ENCODE peak calls at places on chromosomes 12 and 14, in nine cellular contexts. N, K, X, G, H, L, E, U and J are unnamed samples.

GRCh38 chr12:74985293-74985985 is 224.2 kb downstream of the KCNC2 start:
- DNase-seq in G (no peak), X (no peak), H (no peak), E (no peak), U (no peak), N (no peak), K (no peak), L (no peak), J (no peak)

GRCh38 chr12:45010051-45010450 is 40.8 kb downstream of the DBX2 start:
- DNase-seq in U (no peak), G (peak), H (no peak), X (no peak), L (no peak), K (no peak), E (no peak), N (no peak), J (peak)

GRCh38 chr14:74616507-74616906 is 4.5 kb upstream of the LTBP2 start:
- DNase-seq in X (peak), N (no peak), K (no peak), G (peak), E (peak), L (no peak), H (no peak), U (peak), J (peak)

GRCh38 chr12:98594050-98594853 is 766 bp downstream of the SLC25A3 start:
- DNase-seq in H (no peak), E (peak), U (peak), X (peak), N (no peak), K (peak), L (no peak), G (no peak), J (peak)

GRCh38 chr14:95361373-95362179 is 41.9 kb upstream of the CLMN start:
- DNase-seq in E (no peak), U (peak), L (no peak), H (peak), G (peak), N (no peak), K (peak), X (peak), J (no peak)

GRCh38 chr14:55123101-55123500 is 6.0 kb upstream of the LGALS3 start:
- DNase-seq in L (no peak), N (no peak), H (peak), X (peak), G (peak), K (peak), E (no peak), U (peak), J (peak)

GRCh38 chr14:90732142-90732541 is 84.1 kb downstream of the TTC7B start:
- DNase-seq in E (no peak), L (no peak), U (no peak), X (peak), H (no peak), N (no peak), G (no peak), K (no peak), J (no peak)

GRCh38 chr14:79278286-79278797 is 933.0 kb downstream of the DIO2 start:
- DNase-seq in U (no peak), G (no peak), K (no peak), L (no peak), H (no peak), N (no peak), E (no peak), X (no peak), J (no peak)

GRCh38 chr12:69657376-69658137 is 41.5 kb downstream of the BEST3 start:
- DNase-seq in N (no peak), U (no peak), K (no peak), E (no peak), G (peak), L (no peak), X (no peak), H (no peak), J (peak)

GRCh38 chr14:53109028-53109687 is 44.0 kb downstream of the DDHD1 start:
- DNase-seq in U (peak), X (no peak), G (no peak), H (no peak), E (no peak), N (peak), K (no peak), L (no peak), J (no peak)

GRCh38 chr12:114936148-114937099 is 252.4 kb upstream of the TBX3 start:
- DNase-seq in X (no peak), L (no peak), E (no peak), U (peak), G (peak), H (no peak), K (no peak), N (no peak), J (peak)

GRCh38 chr14:94461526-94462218 is 9.1 kb upstream of the SERPINA11 start:
- DNase-seq in H (no peak), X (no peak), G (no peak), K (no peak), N (no peak), L (no peak), E (no peak), U (no peak), J (no peak)

GRCh38 chr12:67147447-67147846 is 121.7 kb upstream of the CAND1 start:
- DNase-seq in U (no peak), L (no peak), G (no peak), X (no peak), H (no peak), K (no peak), E (no peak), N (no peak), J (no peak)

GRCh38 chr12:106632797-106633450 is 50.1 kb downstream of the RFX4 start:
- DNase-seq in L (no peak), U (no peak), E (no peak), G (no peak), X (peak), K (no peak), N (no peak), H (no peak), J (no peak)

GRCh38 chr12:92505373-92506340 is 197.1 kb upstream of the PLEKHG7 start:
- DNase-seq in N (peak), H (peak), X (peak), E (peak), K (peak), U (no peak), G (peak), L (no peak), J (peak)

GRCh38 chr14:67851785-67852410 is 32.3 kb downstream of the RAD51B start:
- DNase-seq in G (no peak), K (no peak), E (no peak), L (no peak), X (no peak), N (no peak), U (no peak), H (no peak), J (no peak)

GRCh38 chr14:104989951-104990303 is 4.3 kb downstream of the CLBA1 start:
- DNase-seq in U (no peak), X (no peak), H (no peak), G (no peak), N (no peak), K (no peak), L (no peak), E (no peak), J (no peak)

DNA sequence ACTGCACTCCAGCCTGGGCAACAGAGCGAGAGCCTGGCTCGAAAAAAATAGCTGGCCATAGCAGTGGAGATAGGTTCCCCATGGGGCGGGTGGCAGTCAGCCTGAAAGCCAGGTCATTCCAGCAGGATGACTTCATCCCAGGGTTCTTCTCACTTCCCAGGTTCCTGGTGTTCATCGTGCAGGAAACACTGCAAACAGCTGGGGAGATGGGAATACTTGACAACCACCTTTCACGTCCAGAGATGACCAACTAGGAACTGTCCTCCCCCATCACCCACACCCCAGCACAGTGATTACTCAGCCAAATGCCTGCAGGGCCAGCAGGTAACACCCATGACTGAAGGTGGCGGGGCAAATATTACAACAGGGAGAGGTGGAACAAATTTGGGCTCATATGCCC is 1.7 kb downstream of the VSIG10 start:
- DNase-seq in N (no peak), L (no peak), K (no peak), H (no peak), U (peak), X (peak), G (no peak), E (no peak), J (peak)
- H3K4me3 ChIP-seq in N (no peak), L (no peak), K (no peak), H (no peak), U (no peak), X (no peak), G (no peak), E (no peak), J (no peak)

GRCh38 chr12:53751336-53752191 is at the start of gene CISTR:
- DNase-seq in H (peak), G (no peak), L (no peak), N (no peak), K (no peak), U (no peak), X (no peak), E (no peak), J (no peak)

GRCh38 chr12:53752651-53753050 is 872 bp upstream of the CISTR start:
- DNase-seq in E (no peak), H (no peak), X (no peak), L (no peak), U (no peak), N (no peak), K (no peak), G (no peak), J (no peak)

GRCh38 chr12:53752192-53752601 is 418 bp upstream of the CISTR start:
- DNase-seq in G (no peak), E (no peak), U (no peak), X (no peak), N (no peak), L (no peak), H (no peak), K (no peak), J (no peak)

GRCh38 chr12:53749986-53750811 is 1.6 kb downstream of the CISTR start:
- DNase-seq in E (no peak), N (no peak), U (no peak), X (no peak), G (no peak), K (no peak), L (no peak), H (no peak), J (no peak)

GRCh38 chr12:53750812-53751335 is 905 bp downstream of the CISTR start:
- DNase-seq in X (peak), U (no peak), N (no peak), H (peak), K (peak), L (no peak), G (no peak), E (no peak), J (no peak)
- H3K4me3 ChIP-seq in X (peak), U (no peak), N (peak), H (peak), K (peak), L (peak), G (peak), E (peak), J (peak)

GRCh38 chr12:58919271-58920101 is 818 bp downstream of the LRIG3 start:
- DNase-seq in G (peak), N (no peak), K (peak), E (peak), U (peak), X (peak), H (peak), L (no peak), J (peak)
- H3K4me3 ChIP-seq in G (peak), N (no peak), K (peak), E (peak), U (peak), X (peak), H (peak), L (peak), J (peak)

GRCh38 chr12:76420221-76420620 is 72.0 kb upstream of the BBS10 start:
- DNase-seq in X (no peak), U (no peak), N (no peak), G (no peak), L (no peak), K (no peak), E (no peak), H (no peak), J (no peak)
- H3K4me3 ChIP-seq in X (no peak), U (no peak), N (no peak), G (no peak), L (no peak), K (no peak), E (no peak), H (no peak), J (no peak)

GRCh38 chr14:61470954-61471279 is 149.5 kb downstream of the PRKCH start:
- DNase-seq in E (no peak), H (no peak), K (no peak), X (no peak), G (no peak), U (no peak), L (no peak), N (no peak), J (no peak)

GRCh38 chr14:61471297-61471980 is 150.1 kb downstream of the PRKCH start:
- DNase-seq in N (no peak), H (no peak), L (no peak), E (peak), G (peak), K (no peak), U (no peak), X (no peak), J (no peak)

GRCh38 chr14:61470261-61470953 is 149.0 kb downstream of the PRKCH start:
- DNase-seq in N (no peak), G (peak), X (no peak), E (peak), U (peak), H (no peak), K (no peak), L (peak), J (peak)

GRCh38 chr14:61472801-61473376 is 151.5 kb downstream of the PRKCH start:
- DNase-seq in U (no peak), G (peak), K (no peak), E (no peak), X (no peak), L (no peak), H (no peak), N (peak), J (peak)

GRCh38 chr14:61472025-61472672 is 150.8 kb downstream of the PRKCH start:
- DNase-seq in X (peak), G (peak), U (no peak), K (no peak), N (no peak), H (no peak), E (peak), L (peak), J (peak)
- H3K4me3 ChIP-seq in X (no peak), G (peak), U (peak), K (no peak), N (peak), H (peak), E (peak), L (peak), J (peak)

GRCh38 chr12:25797335-25797863 is 161.1 kb upstream of the RASSF8 start:
- DNase-seq in E (no peak), U (no peak), H (no peak), N (no peak), X (no peak), L (no peak), K (no peak), G (no peak), J (no peak)
- H3K4me3 ChIP-seq in E (no peak), U (no peak), H (no peak), N (no peak), X (no peak), L (no peak), K (no peak), G (no peak), J (no peak)

DNA sequence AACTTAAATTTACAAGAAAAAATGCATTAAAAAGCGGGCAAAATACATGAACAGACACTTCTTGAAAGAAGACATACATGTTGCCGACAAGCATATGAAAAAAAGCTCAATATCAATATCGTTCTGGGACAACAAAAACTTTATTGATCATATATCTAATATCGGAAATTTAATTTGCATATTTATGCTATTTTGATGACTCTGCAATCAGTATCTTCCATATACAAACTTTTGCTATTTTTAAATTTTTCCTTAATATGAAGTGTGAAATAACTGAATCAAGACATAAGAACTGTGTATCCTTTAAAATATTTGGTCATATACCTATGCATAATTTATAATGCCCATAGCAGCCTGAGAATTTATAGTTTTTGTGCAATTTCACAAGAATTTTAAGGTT is 224.6 kb downstream of the ALX1 start:
- DNase-seq in U (no peak), G (no peak), K (no peak), L (no peak), E (no peak), N (no peak), H (no peak), X (no peak), J (no peak)
- H3K4me3 ChIP-seq in U (no peak), G (no peak), K (no peak), L (no peak), E (no peak), N (no peak), H (no peak), X (no peak), J (no peak)

GRCh38 chr12:42130670-42131402 is 13.8 kb downstream of the GXYLT1 start:
- DNase-seq in L (no peak), G (peak), E (peak), U (peak), N (no peak), K (peak), H (peak), X (peak), J (peak)
- H3K4me3 ChIP-seq in L (peak), G (peak), E (no peak), U (no peak), N (no peak), K (no peak), H (no peak), X (no peak), J (no peak)

GRCh38 chr14:68957688-68958248 is 21.3 kb downstream of the ACTN1 start:
- DNase-seq in H (no peak), G (no peak), N (no peak), U (no peak), K (no peak), E (no peak), X (no peak), L (no peak), J (no peak)
- H3K4me3 ChIP-seq in H (no peak), G (no peak), N (peak), U (no peak), K (no peak), E (peak), X (no peak), L (no peak), J (no peak)